ENCODE peak calls at places on chromosomes 3 and 15, in five cellular contexts. E is tibial artery; K is CD8-positive, alpha-beta T cell; O is mucosa of descending colon; P is lung. Y is an unnamed sample.

GRCh38 chr3:52440249-52440551 is 4.7 kb downstream of the SEMA3G start:
- DNase-seq in E (peak; percentile 58), P (no peak), K (no peak), O (no peak), Y (no peak)

GRCh38 chr3:51297333-51297732 is 87.8 kb upstream of the MANF start:
- DNase-seq in O (no peak), P (no peak), K (no peak), E (no peak), Y (no peak)

GRCh38 chr3:164748626-164749025 is 329.7 kb downstream of the SI start:
- DNase-seq in P (no peak), O (no peak), K (no peak), E (no peak), Y (no peak)

GRCh38 chr3:197300361-197300760 is 1.9 kb upstream of the DLG1 start:
- DNase-seq in O (no peak), P (no peak), E (no peak), K (no peak), Y (no peak)

GRCh38 chr3:184171562-184171961 is 3.1 kb upstream of the AP2M1 start:
- DNase-seq in O (no peak), K (no peak), P (no peak), E (no peak), Y (no peak)

GRCh38 chr3:69628956-69629355 is 110.3 kb upstream of the MITF start:
- DNase-seq in O (no peak), K (no peak), P (no peak), E (no peak), Y (no peak)

GRCh38 chr15:36671017-36671416 is 91.6 kb downstream of the CDIN1 start:
- DNase-seq in O (no peak), K (no peak), E (no peak), P (no peak), Y (no peak)

GRCh38 chr15:76930831-76931396 is 635 bp upstream of the RCN2 start:
- DNase-seq in E (no peak), O (no peak), P (no peak), K (no peak), Y (no peak)

GRCh38 chr3:72492240-72492639 is 356.0 kb downstream of the SHQ1 start:
- DNase-seq in K (no peak), E (peak; percentile 85), O (peak; percentile 68), P (peak; percentile 51), Y (no peak)

GRCh38 chr15:42832577-42832976 is 88.0 kb downstream of the TTBK2 start:
- DNase-seq in O (no peak), K (no peak), E (no peak), P (no peak), Y (no peak)

GRCh38 chr3:170033489-170033888 is 4.3 kb upstream of the GPR160 start:
- DNase-seq in P (no peak), K (peak; percentile 55), E (no peak), O (peak; percentile 58), Y (no peak)

GRCh38 chr3:49257187-49257586 is 19.8 kb downstream of the C3orf62 start:
- DNase-seq in P (no peak), E (no peak), K (no peak), O (no peak), Y (no peak)

GRCh38 chr15:55496716-55497115 is 11.3 kb downstream of the DNAAF4 start:
- DNase-seq in K (no peak), E (no peak), O (no peak), P (no peak), Y (no peak)

GRCh38 chr3:141859651-141860050 is 16.8 kb upstream of the ATP1B3 start:
- DNase-seq in E (no peak), O (no peak), P (no peak), K (no peak), Y (no peak)

GRCh38 chr3:34828847-34829246 is 810.5 kb upstream of the ARPP21 start:
- DNase-seq in E (no peak), K (no peak), O (no peak), P (no peak), Y (no peak)

GRCh38 chr15:74253276-74253921 is 17.3 kb downstream of the CCDC33 start:
- DNase-seq in K (no peak), E (no peak), P (no peak), O (no peak), Y (no peak)

GRCh38 chr3:99834584-99834957 is 16.9 kb downstream of the CMSS1 start:
- DNase-seq in E (no peak), K (no peak), P (no peak), O (no peak), Y (no peak)

GRCh38 chr15:67080900-67081431 is 15.6 kb downstream of the SMAD3 start:
- DNase-seq in O (peak; percentile 71), P (peak; percentile 42), E (no peak), K (peak; percentile 33), Y (no peak)

GRCh38 chr15:26525096-26525495 is 247.8 kb downstream of the GABRB3 start:
- DNase-seq in O (no peak), K (no peak), P (no peak), E (no peak), Y (no peak)

GRCh38 chr3:196440696-196441095 is 8.5 kb upstream of the UBXN7 start:
- DNase-seq in P (no peak), E (no peak), O (no peak), K (no peak), Y (no peak)

GRCh38 chr3:188296761-188297689 is 143.1 kb downstream of the LPP start:
- DNase-seq in O (no peak), P (peak; percentile 35), E (peak; percentile 75), K (no peak), Y (no peak)

GRCh38 chr3:86985427-86985826 is 5.5 kb downstream of the VGLL3 start:
- DNase-seq in O (no peak), P (no peak), K (no peak), E (no peak), Y (no peak)

GRCh38 chr3:171876651-171877272 is 33.6 kb downstream of the TMEM212 start:
- DNase-seq in E (no peak), K (no peak), O (no peak), P (no peak), Y (no peak)

GRCh38 chr3:193946945-193947344 is 189.0 kb upstream of the HES1 start:
- DNase-seq in K (no peak), O (no peak), E (no peak), P (no peak), Y (no peak)

GRCh38 chr3:9791790-9792404 is 376 bp downstream of the TADA3 start:
- DNase-seq in K (no peak), E (no peak), O (no peak), P (no peak), Y (no peak)
- H3K9me3 ChIP-seq in K (no peaks in the 10 kb centered on the region), E (no peaks in the 10 kb centered on the region), O (no peaks in the 10 kb centered on the region), P (no peaks in the 10 kb centered on the region), Y (no peaks in the 10 kb centered on the region)

GRCh38 chr15:95715116-95715888 is 615.2 kb upstream of the NR2F2 start:
- DNase-seq in K (no peak), E (no peak), P (no peak), O (no peak), Y (no peak)

GRCh38 chr15:95715919-95716318 is 614.6 kb upstream of the NR2F2 start:
- DNase-seq in P (no peak), E (no peak), O (no peak), K (no peak), Y (no peak)

GRCh38 chr15:95713315-95713714 is 617.2 kb upstream of the NR2F2 start:
- DNase-seq in P (no peak), E (no peak), K (no peak), O (no peak), Y (no peak)

GRCh38 chr15:95718441-95718840 is 612.1 kb upstream of the NR2F2 start:
- DNase-seq in O (no peak), E (peak; percentile 74), K (no peak), P (no peak), Y (no peak)

GRCh38 chr15:95716708-95717107 is 613.8 kb upstream of the NR2F2 start:
- DNase-seq in K (no peak), O (no peak), E (no peak), P (no peak), Y (no peak)
- H3K9me3 ChIP-seq in K (no peaks in the 10 kb centered on the region), O (no peaks in the 10 kb centered on the region), E (no peaks in the 10 kb centered on the region), P (no peaks in the 10 kb centered on the region), Y (no peaks in the 10 kb centered on the region)

GRCh38 chr3:93936549-93936948 is 37.1 kb downstream of the PROS1 start:
- DNase-seq in O (no peak), P (no peak), K (no peak), E (no peak), Y (no peak)

GRCh38 chr3:93931597-93932229 is 42.0 kb downstream of the PROS1 start:
- DNase-seq in P (no peak), E (no peak), K (no peak), O (no peak), Y (no peak)

GRCh38 chr3:93930041-93930440 is 43.7 kb downstream of the PROS1 start:
- DNase-seq in K (no peak), P (no peak), O (no peak), E (no peak), Y (no peak)

GRCh38 chr3:93934366-93935046 is 39.2 kb downstream of the PROS1 start:
- DNase-seq in E (no peak), O (no peak), P (no peak), K (no peak), Y (no peak)
- H3K9me3 ChIP-seq in E (no peaks in the 10 kb centered on the region), O (no peaks in the 10 kb centered on the region), P (no peaks in the 10 kb centered on the region), K (no peaks in the 10 kb centered on the region), Y (no peaks in the 10 kb centered on the region)

DNA sequence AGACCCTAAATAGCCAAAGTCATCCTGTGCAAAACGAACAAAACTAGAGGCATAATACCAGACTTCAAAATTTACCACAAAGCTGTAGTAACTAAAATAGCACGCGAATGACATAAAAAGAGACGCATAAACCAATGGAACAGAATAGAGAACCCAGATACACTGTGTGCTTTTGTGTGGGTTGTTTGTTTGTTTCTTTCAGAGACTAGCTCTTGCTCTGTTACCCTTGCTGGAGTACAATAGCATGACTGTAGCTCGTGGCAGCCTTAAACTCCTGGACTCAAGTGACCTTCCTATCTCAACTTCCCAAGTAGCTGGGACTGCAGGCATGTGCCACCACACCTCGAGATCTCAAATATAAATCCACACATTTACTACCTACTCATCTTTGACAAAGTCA is 1314.6 kb upstream of the GBE1 start:
- DNase-seq in E (no peak), O (no peak), K (no peak), P (no peak), Y (no peak)
- H3K9me3 ChIP-seq in E (no peaks in the 10 kb centered on the region), O (peaks cover 14% of the 10 kb centered on the region), K (no peaks in the 10 kb centered on the region), P (no peaks in the 10 kb centered on the region), Y (no peaks in the 10 kb centered on the region)

DNA sequence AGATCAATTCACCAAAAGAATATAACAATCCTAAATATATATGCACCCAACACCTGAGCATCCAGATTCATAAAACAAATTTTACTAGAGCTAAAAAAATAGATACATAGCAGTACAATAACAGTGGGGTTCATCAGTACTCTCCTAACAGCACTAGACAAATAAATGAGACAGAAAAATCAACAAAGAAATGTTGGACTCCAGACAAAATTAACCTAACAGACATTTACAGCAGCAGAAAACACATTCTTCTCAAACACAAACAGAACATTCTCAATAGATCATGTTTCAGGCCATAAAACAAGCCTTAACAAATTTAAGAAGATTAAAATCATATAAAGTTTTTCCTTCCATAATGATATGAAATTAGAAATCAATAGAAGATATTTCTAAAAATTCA is 124.8 kb upstream of the NECTIN3 start:
- DNase-seq in O (no peak), E (no peak), K (no peak), P (no peak), Y (no peak)
- H3K9me3 ChIP-seq in O (peaks cover 42% of the 10 kb centered on the region), E (peaks cover 40% of the 10 kb centered on the region), K (peaks cover 4% of the 10 kb centered on the region), P (peaks cover 23% of the 10 kb centered on the region), Y (no peaks in the 10 kb centered on the region)

DNA sequence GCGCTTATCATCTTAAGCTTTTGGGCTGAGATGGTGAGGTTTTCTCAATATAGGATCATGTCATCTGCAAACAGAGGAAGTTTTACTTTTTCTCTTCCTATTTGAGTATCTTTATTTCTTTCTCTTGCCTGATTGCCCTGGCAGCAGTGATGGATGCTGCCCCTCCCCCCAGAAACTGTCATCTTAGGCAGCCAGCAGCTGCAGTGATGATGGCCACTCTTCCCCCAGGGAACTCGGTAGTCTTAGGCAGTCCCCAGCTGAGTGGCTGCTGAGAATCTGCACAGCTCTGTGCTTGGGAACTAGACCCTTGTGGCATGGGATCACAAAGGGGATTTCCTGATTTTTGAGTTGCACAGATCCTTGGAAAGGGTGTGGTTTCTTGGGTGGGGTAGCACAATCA is 791.1 kb upstream of the ALCAM start:
- DNase-seq in O (no peak), K (no peak), E (no peak), P (no peak), Y (no peak)
- H3K9me3 ChIP-seq in O (peaks cover 35% of the 10 kb centered on the region), K (peaks cover 6% of the 10 kb centered on the region), E (peaks cover 21% of the 10 kb centered on the region), P (peaks cover 19% of the 10 kb centered on the region), Y (no peaks in the 10 kb centered on the region)

Y was measured in T-helper 17 cell.